ENCODE peak calls at places on chromosomes 7 and 10, in eight cellular contexts. Y is H1; H is right lobe of liver; A is CD8-positive, alpha-beta T cell; G is HCT116; O is upper lobe of right lung; C is IMR-90; E is GM12878. U is an unnamed sample.

GRCh38 chr7:137874390-137874789 is 27.6 kb upstream of the DGKI start:
- DNase-seq in Y (no peak), H (no peak), A (no peak), G (no peak), O (no peak), C (peak), E (no peak), U (no peak)

GRCh38 chr10:2897619-2898508 is 169.5 kb upstream of the PFKP start:
- DNase-seq in Y (no peak), H (no peak), A (no peak), G (no peak), O (no peak), C (no peak), E (no peak), U (no peak)

GRCh38 chr7:151088856-151089699 is 2.8 kb downstream of the AGAP3 start:
- DNase-seq in Y (no peak), H (peak), A (no peak), G (no peak), O (peak), C (peak), E (no peak), U (peak)

GRCh38 chr10:5692476-5693358 is 8.1 kb downstream of the TASOR2 start:
- DNase-seq in Y (peak), H (peak), A (peak), G (no peak), O (peak), C (peak), E (peak), U (peak)

GRCh38 chr10:86936661-86937501 is 20.5 kb downstream of the MMRN2 start:
- DNase-seq in Y (no peak), H (peak), A (no peak), G (no peak), O (no peak), C (peak), E (no peak), U (no peak)

GRCh38 chr7:108417926-108418325 is 38.3 kb downstream of the NRCAM start:
- DNase-seq in Y (no peak), H (no peak), A (no peak), G (no peak), O (no peak), C (no peak), E (no peak), U (no peak)

GRCh38 chr10:49009231-49009979 is 69.8 kb upstream of the LRRC18 start:
- DNase-seq in Y (no peak), H (no peak), A (peak), G (no peak), O (no peak), C (no peak), E (no peak), U (no peak)

GRCh38 chr7:23299770-23300300 is 696 bp downstream of the MALSU1 start:
- DNase-seq in Y (no peak), H (no peak), A (no peak), G (no peak), O (no peak), C (peak), E (no peak), U (no peak)

GRCh38 chr10:118213456-118213855 is 128.7 kb downstream of the FAM204A start:
- DNase-seq in Y (no peak), H (no peak), A (no peak), G (no peak), O (no peak), C (no peak), E (no peak), U (no peak)

GRCh38 chr7:113636727-113637421 is 281.9 kb downstream of the PPP1R3A start:
- DNase-seq in Y (no peak), H (no peak), A (no peak), G (no peak), O (no peak), C (peak), E (no peak), U (no peak)

GRCh38 chr7:132480534-132480933 is 95.7 kb downstream of the PLXNA4 start:
- DNase-seq in Y (no peak), H (no peak), A (no peak), G (no peak), O (peak), C (no peak), E (no peak), U (no peak)

GRCh38 chr7:15822123-15822495 is 135.6 kb upstream of the MEOX2 start:
- DNase-seq in Y (no peak), H (no peak), A (no peak), G (no peak), O (no peak), C (no peak), E (no peak), U (no peak)

GRCh38 chr10:106399112-106399511 is 765.4 kb downstream of the SORCS1 start:
- DNase-seq in Y (no peak), H (no peak), A (no peak), G (no peak), O (no peak), C (no peak), E (no peak), U (no peak)

GRCh38 chr7:118478931-118479330 is 254.4 kb downstream of the ANKRD7 start:
- DNase-seq in Y (no peak), H (no peak), A (no peak), G (no peak), O (no peak), C (no peak), E (no peak), U (no peak)

GRCh38 chr7:34155225-34155908 is 250.0 kb downstream of the BMPER start:
- DNase-seq in Y (no peak), H (no peak), A (no peak), G (no peak), O (no peak), C (peak), E (no peak), U (no peak)

GRCh38 chr10:89352039-89352597 is 24.3 kb downstream of the IFIT3 start:
- DNase-seq in Y (no peak), H (peak), A (no peak), G (peak), O (no peak), C (peak), E (no peak), U (no peak)

GRCh38 chr7:78912781-78913180 is 540.7 kb downstream of the MAGI2 start:
- DNase-seq in Y (no peak), H (no peak), A (no peak), G (no peak), O (no peak), C (peak), E (no peak), U (no peak)

GRCh38 chr10:107653832-107654287 is 489.4 kb upstream of the SORCS1 start:
- DNase-seq in Y (no peak), H (no peak), A (no peak), G (no peak), O (no peak), C (peak), E (peak), U (no peak)

GRCh38 chr10:114471906-114472873 is 67.9 kb upstream of the AFAP1L2 start:
- DNase-seq in Y (peak), H (peak), A (no peak), G (no peak), O (no peak), C (no peak), E (no peak), U (no peak)

GRCh38 chr10:75108684-75109458 is 2.6 kb upstream of the SAMD8 start:
- DNase-seq in Y (peak), H (peak), A (peak), G (peak), O (no peak), C (no peak), E (no peak), U (no peak)

GRCh38 chr7:148903504-148903903 is 19.4 kb upstream of the EZH2 start:
- DNase-seq in Y (no peak), H (no peak), A (no peak), G (no peak), O (no peak), C (no peak), E (no peak), U (no peak)

GRCh38 chr7:148901178-148901577 is 17.1 kb upstream of the EZH2 start:
- DNase-seq in Y (peak), H (no peak), A (peak), G (no peak), O (no peak), C (no peak), E (no peak), U (no peak)

GRCh38 chr7:148906707-148907498 is 22.8 kb upstream of the EZH2 start:
- DNase-seq in Y (no peak), H (no peak), A (no peak), G (no peak), O (no peak), C (no peak), E (no peak), U (no peak)

GRCh38 chr7:148909560-148909959 is 25.5 kb upstream of the EZH2 start:
- DNase-seq in Y (no peak), H (no peak), A (no peak), G (no peak), O (no peak), C (no peak), E (no peak), U (no peak)

GRCh38 chr7:148905093-148905666 is 21.1 kb upstream of the EZH2 start:
- DNase-seq in Y (peak), H (no peak), A (peak), G (no peak), O (no peak), C (no peak), E (no peak), U (no peak)
- H3K27ac ChIP-seq in Y (no peak), H (no peak), A (no peak), G (no peak), O (no peak), C (no peak), E (no peak), U (no peak)

GRCh38 chr10:116742367-116743265 is at the start of gene HSPA12A:
- DNase-seq in Y (peak), H (peak), A (peak), G (peak), O (peak), C (peak), E (no peak), U (peak)
- TF ChIP-seq CTCF in Y (no peak), H (no peak), A (no peak), G (no peak), O (no peak), C (no peak), E (no peak), U (no peak)

GRCh38 chr7:26143298-26144044 is 8.5 kb upstream of the NFE2L3 start:
- DNase-seq in Y (no peak), H (no peak), A (no peak), G (no peak), O (no peak), C (peak), E (no peak), U (no peak)

GRCh38 chr7:26140380-26140779 is 11.6 kb upstream of the NFE2L3 start:
- DNase-seq in Y (no peak), H (no peak), A (no peak), G (no peak), O (no peak), C (no peak), E (no peak), U (no peak)

GRCh38 chr7:26144681-26145080 is 7.3 kb upstream of the NFE2L3 start:
- DNase-seq in Y (no peak), H (no peak), A (no peak), G (no peak), O (no peak), C (no peak), E (no peak), U (no peak)

GRCh38 chr7:26145236-26145635 is 6.8 kb upstream of the NFE2L3 start:
- DNase-seq in Y (no peak), H (no peak), A (no peak), G (no peak), O (no peak), C (no peak), E (no peak), U (no peak)

DNA sequence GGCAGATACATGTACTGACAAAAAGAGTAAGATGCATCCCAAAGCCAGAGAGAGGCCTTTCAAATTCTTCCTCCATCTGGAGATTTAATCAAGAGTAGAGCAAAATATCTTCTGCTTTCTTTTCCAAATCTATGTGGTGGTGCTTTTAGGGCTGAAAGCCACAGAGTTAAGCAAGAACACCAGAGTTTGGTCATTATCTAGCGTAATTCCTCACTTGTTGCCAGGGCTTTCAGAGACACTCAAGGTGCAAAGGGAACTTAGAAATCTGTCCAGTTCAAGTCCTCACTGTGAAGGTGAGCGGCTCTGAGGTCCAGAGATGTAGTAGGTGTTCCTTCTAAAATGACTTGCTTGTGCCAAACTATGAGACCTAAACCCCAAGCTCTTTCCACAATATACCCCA is 10.9 kb upstream of the NFE2L3 start:
- DNase-seq in Y (no peak), H (no peak), A (no peak), G (no peak), O (no peak), C (no peak), E (no peak), U (no peak)
- H3K27ac ChIP-seq in Y (no peak), H (no peak), A (no peak), G (no peak), O (no peak), C (no peak), E (no peak), U (no peak)

DNA sequence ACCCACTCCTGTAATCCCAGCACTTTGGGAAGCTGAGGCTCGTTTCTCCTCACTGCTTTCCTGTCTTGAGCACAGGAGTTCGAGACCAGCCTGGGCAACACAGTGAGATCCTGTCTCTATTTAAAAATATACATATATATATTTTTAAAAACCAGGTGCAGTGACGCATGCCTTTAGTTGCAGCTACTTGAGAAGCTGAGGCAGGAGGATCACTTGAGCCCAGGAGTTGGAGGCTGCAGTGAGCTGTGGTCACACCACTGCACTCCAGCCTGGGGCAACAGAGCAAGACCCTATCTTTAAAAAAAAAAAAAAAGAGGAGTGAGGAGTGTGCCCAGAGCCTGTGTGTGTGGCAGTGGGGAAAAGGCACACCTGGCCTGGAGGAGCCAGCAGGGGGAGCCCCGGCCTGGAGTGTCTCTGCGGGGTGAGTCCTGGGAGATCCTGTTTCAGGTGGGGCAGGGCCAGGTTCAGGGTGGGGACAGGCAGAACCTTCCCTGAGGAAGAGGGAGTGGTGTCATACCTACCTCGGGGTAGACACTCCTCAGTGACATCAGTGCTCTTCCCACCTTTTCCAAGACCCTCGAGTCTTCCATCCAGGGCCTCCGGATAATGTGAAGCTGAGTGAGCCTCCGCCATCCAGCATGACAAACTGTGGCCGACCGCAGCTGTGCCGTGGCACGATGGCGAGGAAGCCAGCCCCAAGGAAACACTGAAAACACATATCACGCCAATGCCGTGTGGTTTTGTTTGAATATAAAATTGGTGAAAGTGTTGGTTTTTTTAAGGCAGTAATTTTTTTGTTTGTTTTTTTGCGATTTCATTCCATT is 9.0 kb upstream of the ARPC1B start:
- DNase-seq in Y (peak), H (peak), A (peak), G (no peak), O (peak), C (no peak), E (no peak), U (peak)
- TF ChIP-seq CTCF in Y (peak), H (peak), A (peak), G (peak), O (peak), C (peak), E (peak), U (peak)

GRCh38 chr7:44114586-44115310 is 8.6 kb downstream of the POLD2 start:
- DNase-seq in Y (no peak), H (no peak), A (no peak), G (no peak), O (no peak), C (no peak), E (no peak), U (no peak)
- H3K27ac ChIP-seq in Y (no peak), H (no peak), A (no peak), G (no peak), O (no peak), C (no peak), E (no peak), U (no peak)